ENCODE peak calls at places on chromosomes 4 and X, in nine cellular contexts. N is thyroid gland, O is lower lobe of right lung, Z is mesothelial cell of epicardium, E is fibroblast of lung, X is fibroblast of mammary gland, H is colonic mucosa, J is fibroblast of pulmonary artery, V is upper lobe of right lung. F is an unnamed sample.

GRCh38 chr4:7458066-7458425 is 23.3 kb upstream of the PSAPL1 start:
- DNase-seq in N (no peak), O (no peak), Z (no peak), E (no peak), X (no peak), H (no peak), J (no peak), V (no peak), F (no peak)

GRCh38 chr4:181957088-181957487 is 286.1 kb upstream of the TENM3 start:
- DNase-seq in N (peak; percentile 93), O (no peak), Z (no peak), E (peak; percentile 73), X (peak; percentile 82), H (no peak), J (peak; percentile 58), V (no peak), F (no peak)

GRCh38 chr4:69775488-69775887 is 15.1 kb upstream of the SULT1B1 start:
- DNase-seq in N (no peak), O (no peak), Z (no peak), E (no peak), X (no peak), H (no peak), J (no peak), V (no peak), F (no peak)

GRCh38 chr4:107599841-107600240 is 120.2 kb downstream of the PAPSS1 start:
- DNase-seq in N (peak; percentile 89), O (no peak), Z (no peak), E (no peak), X (no peak), H (no peak), J (no peak), V (no peak), F (no peak)

GRCh38 chr4:1395941-1396805 is 10.1 kb downstream of the NKX1-1 start:
- DNase-seq in N (no peak), O (peak; percentile 37), Z (peak; percentile 3), E (no peak), X (no peak), H (no peak), J (no peak), V (peak; percentile 35), F (no peak)

GRCh38 chrX:56963377-56963776 is 32.0 kb downstream of the SPIN3 start:
- DNase-seq in N (no peak), O (no peak), Z (no peak), E (no peak), X (no peak), H (no peak), J (no peak), V (no peak), F (no peak)

GRCh38 chr4:59671037-59671436 is 1529.1 kb upstream of the ADGRL3 start:
- DNase-seq in N (no peak), O (no peak), Z (no peak), E (no peak), X (no peak), H (no peak), J (no peak), V (no peak), F (no peak)

GRCh38 chr4:186486172-186486571 is 69.2 kb downstream of the MTNR1A start:
- DNase-seq in N (no peak), O (no peak), Z (no peak), E (peak; percentile 7), X (no peak), H (no peak), J (no peak), V (no peak), F (no peak)

GRCh38 chr4:175807596-175807995 is 4.5 kb downstream of the GPM6A start:
- DNase-seq in N (no peak), O (no peak), Z (no peak), E (no peak), X (no peak), H (no peak), J (no peak), V (no peak), F (no peak)

GRCh38 chr4:154630307-154630706 is 17.9 kb upstream of the FGG start:
- DNase-seq in N (no peak), O (no peak), Z (no peak), E (no peak), X (no peak), H (no peak), J (no peak), V (no peak), F (no peak)

GRCh38 chr4:71685975-71686374 is 97.9 kb downstream of the GC start:
- DNase-seq in N (peak; percentile 2), O (no peak), Z (no peak), E (no peak), X (no peak), H (no peak), J (no peak), V (no peak), F (no peak)

GRCh38 chrX:40299028-40299479 is 201.3 kb upstream of the BCOR start:
- DNase-seq in N (no peak), O (no peak), Z (no peak), E (peak; percentile 5), X (no peak), H (no peak), J (peak; percentile 9), V (no peak), F (peak; percentile 13)
- TF ChIP-seq CTCF in N (no peak), O (no peak), Z (no peak), E (no peak), X (no peak), H (no peak), J (peak; percentile 20), V (peak; percentile 6), F (no peak)

DNA sequence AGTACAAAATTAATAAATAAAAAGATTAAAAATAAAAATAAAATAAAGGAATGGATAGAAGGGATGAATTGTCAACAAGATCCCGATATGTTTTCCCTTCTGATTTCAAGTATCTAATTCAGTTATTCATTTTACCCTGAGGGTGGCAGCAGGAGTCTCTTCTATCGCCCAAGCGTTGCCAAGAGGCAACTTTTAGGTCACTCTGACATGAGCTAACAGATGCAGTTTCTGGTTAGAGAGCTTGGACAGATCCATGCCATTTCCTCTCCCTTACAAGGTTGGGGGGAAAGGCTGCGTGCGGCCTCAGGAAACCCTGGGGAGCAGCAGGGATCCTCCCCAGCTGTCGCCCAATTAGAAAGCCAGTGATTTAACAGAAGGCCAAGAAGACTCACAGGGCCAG is 35.3 kb upstream of the WAS start:
- DNase-seq in N (peak; percentile 24), O (no peak), Z (no peak), E (peak; percentile 71), X (peak; percentile 63), H (peak; percentile 22), J (peak; percentile 67), V (no peak), F (peak; percentile 15)
- TF ChIP-seq CTCF in N (no peak), O (peak; percentile 29), Z (no peak), E (peak; percentile 22), X (peak; percentile 35), H (peak; percentile 27), J (peak; percentile 31), V (peak; percentile 36), F (no peak)

GRCh38 chr4:131426023-131426758 is 1722.9 kb upstream of the PCDH10 start:
- DNase-seq in N (no peak), O (no peak), Z (no peak), E (no peak), X (no peak), H (no peak), J (no peak), V (no peak), F (no peak)

GRCh38 chr4:131427000-131427399 is 1722.1 kb upstream of the PCDH10 start:
- DNase-seq in N (no peak), O (no peak), Z (no peak), E (no peak), X (no peak), H (no peak), J (no peak), V (no peak), F (no peak)

DNA sequence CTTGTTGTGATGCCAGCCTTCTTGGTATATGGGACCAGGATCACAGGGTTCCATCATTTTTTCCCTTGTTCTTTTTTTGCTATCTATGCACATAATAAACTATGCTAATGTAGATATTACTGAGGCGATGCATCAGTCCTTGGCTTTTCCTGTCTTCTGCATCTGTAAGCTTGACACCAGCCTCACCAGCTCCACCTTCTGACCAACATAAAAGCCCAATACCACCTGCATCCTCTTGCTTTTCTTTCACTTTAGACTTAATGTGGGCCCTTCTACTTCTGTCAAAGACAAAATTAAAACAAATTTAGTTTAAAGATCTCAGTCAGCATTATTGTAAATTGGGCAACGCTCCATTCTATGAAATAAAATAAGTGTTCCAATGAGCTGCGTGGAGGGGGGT is 1718.8 kb upstream of the PCDH10 start:
- DNase-seq in N (no peak), O (no peak), Z (no peak), E (no peak), X (no peak), H (no peak), J (no peak), V (no peak), F (no peak)
- TF ChIP-seq CTCF in N (no peak), O (no peak), Z (no peak), E (no peak), X (no peak), H (no peak), J (no peak), V (no peak), F (no peak)

GRCh38 chr4:78612398-78613005 is 60.9 kb downstream of the ANXA3 start:
- DNase-seq in N (peak; percentile 41), O (no peak), Z (no peak), E (peak; percentile 78), X (peak; percentile 69), H (peak; percentile 42), J (peak; percentile 79), V (no peak), F (no peak)
- TF ChIP-seq CTCF in N (peak; percentile 29), O (peak; percentile 60), Z (peak; percentile 58), E (peak; percentile 63), X (peak; percentile 74), H (peak; percentile 62), J (peak; percentile 63), V (peak; percentile 71), F (peak; percentile 51)

F was measured in endothelial cell.